ENCODE peak calls at places on chromosome X, in four cellular contexts. I, C, V and T are unnamed samples.

GRCh38 chrX:119784747-119785446 is 6.5 kb downstream of the RPL39 start:
- DNase-seq in C (no peak), I (peak; percentile 49), V (peak; percentile 47), T (peak; percentile 33)

GRCh38 chrX:104172788-104173187 is 6.5 kb downstream of the FAM199X start:
- DNase-seq in C (no peak), I (no peak), V (no peak), T (no peak)

GRCh38 chrX:68807818-68808217 is 21.0 kb upstream of the EFNB1 start:
- DNase-seq in I (no peak), V (no peak), C (no peak), T (no peak)

GRCh38 chrX:67587946-67588624 is 44.3 kb downstream of the AR start:
- DNase-seq in I (no peak), V (no peak), C (no peak), T (no peak)

GRCh38 chrX:46208225-46208854 is 336.9 kb downstream of the ZNF674 start:
- DNase-seq in V (no peak), I (no peak), C (no peak), T (no peak)

GRCh38 chrX:55057691-55058249 is 17.1 kb upstream of the PAGE2B start:
- DNase-seq in V (peak; percentile 40), I (no peak), C (no peak), T (no peak)

GRCh38 chrX:421646-422325 is 35.1 kb upstream of the PPP2R3B start:
- DNase-seq in V (no peak), C (no peak), I (no peak), T (no peak)

GRCh38 chrX:37553476-37553875 is 18.0 kb upstream of the LANCL3 start:
- DNase-seq in V (no peak), C (no peak), I (no peak), T (peak; percentile 67)

GRCh38 chrX:15956684-15957083 is 102.1 kb upstream of the AP1S2 start:
- DNase-seq in V (no peak), C (no peak), I (no peak), T (peak; percentile 30)

GRCh38 chrX:41518841-41519220 is 71.7 kb downstream of the NYX start:
- DNase-seq in C (no peak), V (peak; percentile 31), I (no peak), T (no peak)

GRCh38 chrX:47831788-47832187 is 4.9 kb upstream of the ZNF81 start:
- DNase-seq in V (peak; percentile 64), C (peak; percentile 43), I (peak; percentile 56), T (peak; percentile 66)

GRCh38 chrX:152907084-152907651 is 9.3 kb downstream of the ZNF185 start:
- DNase-seq in V (peak; percentile 81), I (no peak), C (no peak), T (no peak)

GRCh38 chrX:63918611-63919010 is 133.6 kb upstream of the ARHGEF9 start:
- DNase-seq in V (no peak), I (no peak), C (peak; percentile 26), T (peak; percentile 67)

GRCh38 chrX:122579521-122579920 is 604.6 kb upstream of the GRIA3 start:
- DNase-seq in I (no peak), V (no peak), C (no peak), T (no peak)

GRCh38 chrX:129123795-129124194 is 399.5 kb downstream of the SMARCA1 start:
- DNase-seq in V (no peak), I (no peak), C (no peak), T (no peak)

GRCh38 chrX:103396186-103396585 is 19.8 kb downstream of the BEX3 start:
- DNase-seq in V (no peak), I (no peak), C (no peak), T (no peak)

GRCh38 chrX:46574337-46574940 is 874 bp downstream of the CHST7 start:
- DNase-seq in V (peak; percentile 51), I (no peak), C (peak; percentile 37), T (peak; percentile 28)

GRCh38 chrX:129792586-129793291 is 13.0 kb downstream of the SASH3 start:
- DNase-seq in V (no peak), I (no peak), C (no peak), T (no peak)

GRCh38 chrX:153934473-153935325 is at the start of gene NAA10:
- DNase-seq in V (peak; percentile 98), C (peak; percentile 80), I (peak; percentile 81), T (peak; percentile 81)

GRCh38 chrX:22314692-22315091 is 42.0 kb downstream of the CBLL2 start:
- DNase-seq in I (no peak), C (no peak), V (no peak), T (no peak)

GRCh38 chrX:66931713-66932112 is 292.8 kb upstream of the EDA2R start:
- DNase-seq in I (no peak), V (no peak), C (no peak), T (no peak)

GRCh38 chrX:118497180-118497814 is 1.7 kb downstream of the DOCK11 start:
- DNase-seq in C (no peak), V (no peak), I (no peak), T (no peak)

GRCh38 chrX:118496763-118497079 is 1.1 kb downstream of the DOCK11 start:
- DNase-seq in C (no peak), V (no peak), I (no peak), T (no peak)

GRCh38 chrX:118498351-118498750 is 2.7 kb downstream of the DOCK11 start:
- DNase-seq in C (no peak), I (no peak), V (no peak), T (no peak)

GRCh38 chrX:118495061-118495921 is at the start of gene DOCK11:
- DNase-seq in C (peak; percentile 79), I (peak; percentile 75), V (peak; percentile 84), T (peak; percentile 52)

GRCh38 chrX:118495958-118496762 is 545 bp downstream of the DOCK11 start:
- DNase-seq in I (peak; percentile 62), C (peak; percentile 63), V (peak; percentile 59), T (peak; percentile 8)
- H3K4me3 ChIP-seq in I (peak overlapping the region; percentile 60), C (peak overlapping the region; percentile 57), V (peak overlapping the region; percentile 59), T (peak overlapping the region; percentile 32)

GRCh38 chrX:32408389-32408788 is 803.0 kb downstream of the DMD start:
- DNase-seq in C (no peak), I (no peak), V (peak; percentile 0), T (peak; percentile 27)
- TF ChIP-seq CTCF in C (no peak), I (no peak), V (peak; percentile 45), T (peak; percentile 17)

GRCh38 chrX:9394212-9394611 is 70.6 kb upstream of the TBL1X start:
- DNase-seq in V (no peak), I (no peak), C (no peak), T (no peak)
- H3K9me3 ChIP-seq in V (no peaks in the 10 kb centered on the region), I (no peaks in the 10 kb centered on the region), C (no peaks in the 10 kb centered on the region), T (peaks cover 4% of the 10 kb centered on the region)

GRCh38 chrX:12972867-12973560 is 1.9 kb upstream of the TMSB4X start:
- DNase-seq in C (no peak), I (no peak), V (no peak), T (no peak)

GRCh38 chrX:12974797-12975669 is at the start of gene TMSB4X:
- DNase-seq in C (peak; percentile 86), V (peak; percentile 84), I (peak; percentile 89), T (peak; percentile 86)

GRCh38 chrX:12973561-12974216 is 1.2 kb upstream of the TMSB4X start:
- DNase-seq in V (no peak), I (no peak), C (no peak), T (no peak)

GRCh38 chrX:12975670-12975965 is 708 bp downstream of the TMSB4X start:
- DNase-seq in C (peak; percentile 41), V (no peak), I (no peak), T (peak; percentile 35)

DNA sequence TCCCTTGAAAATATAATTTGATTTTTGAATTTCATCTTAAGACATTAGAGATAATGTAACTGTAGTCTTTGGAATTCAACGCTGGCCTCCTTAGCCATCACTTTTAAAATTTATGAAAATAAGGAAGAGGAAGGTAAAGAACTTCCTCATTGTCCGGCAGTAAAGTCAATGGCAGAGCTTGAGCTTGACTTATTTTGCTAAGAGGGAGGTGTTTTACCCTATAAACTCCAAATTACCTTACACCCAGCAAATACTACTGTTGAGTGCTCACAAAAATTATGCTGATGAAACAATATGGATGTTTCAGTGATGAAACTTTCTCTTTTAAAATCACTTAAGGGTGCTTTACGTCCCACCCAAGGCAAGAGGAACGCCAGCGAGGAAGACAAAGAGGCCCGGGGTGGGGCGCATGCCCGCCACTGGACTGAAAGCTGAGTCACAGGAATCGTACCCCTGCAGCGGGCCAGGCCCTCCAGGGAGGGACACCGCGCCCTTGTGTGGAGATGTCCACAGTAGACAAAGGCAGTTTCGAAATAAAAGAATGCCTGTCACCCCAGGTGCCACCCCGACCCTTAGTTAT is 603 bp upstream of the TMSB4X start:
- DNase-seq in V (peak; percentile 46), C (peak; percentile 79), I (peak; percentile 74), T (peak; percentile 39)
- H3K4me3 ChIP-seq in V (peak overlapping the region; percentile 62), C (peak overlapping the region; percentile 86), I (peak overlapping the region; percentile 86), T (peak overlapping the region; percentile 99)

GRCh38 chrX:39772057-39772832 is 325.5 kb downstream of the BCOR start:
- DNase-seq in V (no peak), C (no peak), I (no peak), T (no peak)
- TF ChIP-seq CTCF in V (no peak), C (no peak), I (no peak), T (no peak)